ENCODE peak calls at places on chromosomes 13 and 19, in four cellular contexts. V, R, Q and L are unnamed samples.
A peak's percentile ranks its signal among the peaks of the same experiment; 100 is the strongest.

GRCh38 chr13:103282571-103283450 is 216.6 kb upstream of the SLC10A2 start:
- DNase-seq in V (no peak), R (no peak), Q (no peak), L (no peak)

GRCh38 chr19:35354898-35355297 is 3.4 kb upstream of the FFAR3 start:
- DNase-seq in V (no peak), R (no peak), Q (peak; percentile 14), L (peak; percentile 54)

GRCh38 chr19:30229524-30230174 is 142.5 kb upstream of the ZNF536 start:
- DNase-seq in V (no peak), R (no peak), Q (no peak), L (no peak)

GRCh38 chr19:37551123-37551993 is 43.2 kb downstream of the ZNF571 start:
- DNase-seq in V (no peak), R (peak; percentile 62), Q (no peak), L (no peak)

GRCh38 chr19:49333426-49334288 is 1.5 kb upstream of the CD37 start:
- DNase-seq in V (peak; percentile 15), R (no peak), Q (no peak), L (peak; percentile 97)

GRCh38 chr13:44622259-44622658 is 46.1 kb upstream of the TSC22D1 start:
- DNase-seq in V (no peak), R (no peak), Q (no peak), L (no peak)

GRCh38 chr13:46738055-46738454 is 58.9 kb downstream of the ESD start:
- DNase-seq in V (no peak), R (no peak), Q (no peak), L (no peak)

GRCh38 chr13:102707465-102707864 is 12.6 kb upstream of the METTL21C start:
- DNase-seq in V (no peak), R (no peak), Q (no peak), L (no peak)

GRCh38 chr13:38002596-38002995 is 133.0 kb upstream of the TRPC4 start:
- DNase-seq in V (no peak), R (no peak), Q (no peak), L (no peak)

GRCh38 chr19:35442091-35442490 is 6.0 kb upstream of the FFAR2 start:
- DNase-seq in V (no peak), R (no peak), Q (no peak), L (peak; percentile 84)

GRCh38 chr19:7734220-7735203 is 2.6 kb upstream of the CLEC4G start:
- DNase-seq in V (no peak), R (no peak), Q (peak; percentile 30), L (peak; percentile 61)

GRCh38 chr19:7799640-7800355 is 30.2 kb upstream of the EVI5L start:
- DNase-seq in V (peak; percentile 59), R (peak; percentile 81), Q (peak; percentile 76), L (peak; percentile 85)

GRCh38 chr13:30665638-30666037 is 47.9 kb downstream of the USPL1 start:
- DNase-seq in V (no peak), R (no peak), Q (no peak), L (no peak)

GRCh38 chr13:44063881-44064280 is 184.2 kb downstream of the LACC1 start:
- DNase-seq in V (no peak), R (no peak), Q (no peak), L (no peak)

GRCh38 chr13:51625555-51626345 is 41.5 kb downstream of the WDFY2 start:
- DNase-seq in V (no peak), R (no peak), Q (no peak), L (no peak)

GRCh38 chr19:54707932-54708331 is 16.3 kb upstream of the KIR3DL3 start:
- DNase-seq in V (no peak), R (no peak), Q (no peak), L (peak; percentile 78)

GRCh38 chr13:25217023-25217909 is 45.2 kb upstream of the AMER2 start:
- DNase-seq in V (no peak), R (no peak), Q (no peak), L (no peak)

GRCh38 chr19:35716985-35717664 is 678 bp upstream of the KMT2B start:
- DNase-seq in V (peak; percentile 96), R (peak; percentile 93), Q (peak; percentile 98), L (peak; percentile 99)

GRCh38 chr13:33281951-33282595 is 3.5 kb downstream of the STARD13 start:
- DNase-seq in V (no peak), R (no peak), Q (no peak), L (no peak)

GRCh38 chr13:20174656-20175405 is 14.0 kb upstream of the GJA3 start:
- DNase-seq in V (peak; percentile 57), R (peak; percentile 45), Q (peak; percentile 82), L (no peak)

GRCh38 chr13:74570834-74571233 is 436.6 kb upstream of the KLF12 start:
- DNase-seq in V (no peak), R (no peak), Q (no peak), L (no peak)

GRCh38 chr13:70310720-70311119 is 202.5 kb upstream of the KLHL1 start:
- DNase-seq in V (no peak), R (peak; percentile 0), Q (no peak), L (no peak)

GRCh38 chr19:5632241-5632612 is 9.3 kb downstream of the SAFB start:
- DNase-seq in V (no peak), R (no peak), Q (no peak), L (no peak)

GRCh38 chr19:5637971-5638370 is 15.1 kb downstream of the SAFB start:
- DNase-seq in V (no peak), R (no peak), Q (peak; percentile 18), L (no peak)

GRCh38 chr19:5632657-5633056 is 9.8 kb downstream of the SAFB start:
- DNase-seq in V (no peak), R (no peak), Q (no peak), L (peak; percentile 12)

GRCh38 chr19:5631511-5632240 is 8.8 kb downstream of the SAFB start:
- DNase-seq in V (no peak), R (no peak), Q (no peak), L (no peak)

DNA sequence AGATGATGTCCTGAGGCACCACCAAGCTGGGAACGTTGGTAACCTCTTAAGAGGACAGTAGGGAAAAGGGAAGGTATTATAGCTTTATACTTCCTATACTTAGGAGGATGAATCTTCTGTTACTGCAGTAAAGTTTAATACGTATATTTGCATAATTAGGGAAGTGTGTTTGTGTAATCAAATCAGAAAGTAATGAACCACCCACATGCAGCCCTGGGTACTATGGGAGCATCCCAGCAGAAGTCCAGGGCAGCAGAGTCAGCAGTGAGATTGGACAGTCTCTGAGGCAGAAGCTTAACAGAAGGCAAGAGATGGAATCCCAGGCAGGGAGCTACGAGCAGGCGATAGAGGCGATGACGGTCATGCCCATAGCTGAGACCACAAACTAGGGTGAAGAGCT is 12.5 kb downstream of the SAFB start:
- DNase-seq in V (no peak), R (no peak), Q (no peak), L (peak; percentile 10)
- TF ChIP-seq CTCF in V (no peak), R (no peak), Q (no peak), L (no peak)

DNA sequence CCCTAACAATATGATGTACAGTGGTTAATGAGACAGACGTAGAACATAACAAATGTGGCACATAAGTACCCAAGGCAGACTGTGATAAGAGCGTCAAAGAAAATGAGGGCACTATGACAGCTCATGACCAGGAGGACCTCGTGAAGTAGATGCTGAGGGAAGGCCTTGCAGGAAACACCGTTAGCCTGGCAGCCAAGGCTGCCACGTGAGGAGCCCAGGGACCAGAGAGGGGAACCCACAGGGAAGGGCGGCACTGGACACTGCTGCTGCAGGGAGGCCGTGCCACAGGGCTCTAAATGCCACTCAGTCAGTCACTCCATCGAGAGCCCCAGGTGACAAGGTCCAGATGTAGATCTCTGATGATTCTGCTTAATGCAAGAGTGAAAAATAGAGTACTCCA is 5.6 kb downstream of the TUBGCP3 start:
- DNase-seq in V (no peak), R (no peak), Q (no peak), L (no peak)
- H3K4me1 ChIP-seq in V (peaks cover 9% of the 10 kb centered on the region), R (peaks cover 16% of the 10 kb centered on the region), Q (peaks cover 21% of the 10 kb centered on the region), L (peaks cover 13% of the 10 kb centered on the region)

DNA sequence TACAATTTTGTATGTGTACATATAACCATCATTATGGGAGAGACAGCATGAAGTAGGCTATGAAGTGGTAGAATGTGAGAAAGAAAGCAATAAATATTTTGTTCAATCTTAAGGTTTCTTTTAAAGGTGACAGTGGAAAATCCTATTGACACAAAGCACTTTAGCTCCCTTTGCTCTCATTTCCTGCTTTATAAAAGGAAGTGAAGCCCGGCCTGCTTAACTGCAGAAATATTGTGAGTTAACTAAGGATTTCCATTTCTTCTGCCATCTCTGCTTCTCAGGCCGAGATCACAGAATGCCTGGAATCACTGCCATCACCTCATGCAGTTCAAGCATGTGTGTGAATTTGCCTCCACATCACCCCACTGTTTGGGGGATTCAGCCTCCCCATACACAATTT is 83.5 kb downstream of the FRY start:
- DNase-seq in V (no peak), R (no peak), Q (no peak), L (no peak)
- TF ChIP-seq POLR2AphosphoS5 in V (no peak), R (no peak), Q (no peak), L (no peak)

DNA sequence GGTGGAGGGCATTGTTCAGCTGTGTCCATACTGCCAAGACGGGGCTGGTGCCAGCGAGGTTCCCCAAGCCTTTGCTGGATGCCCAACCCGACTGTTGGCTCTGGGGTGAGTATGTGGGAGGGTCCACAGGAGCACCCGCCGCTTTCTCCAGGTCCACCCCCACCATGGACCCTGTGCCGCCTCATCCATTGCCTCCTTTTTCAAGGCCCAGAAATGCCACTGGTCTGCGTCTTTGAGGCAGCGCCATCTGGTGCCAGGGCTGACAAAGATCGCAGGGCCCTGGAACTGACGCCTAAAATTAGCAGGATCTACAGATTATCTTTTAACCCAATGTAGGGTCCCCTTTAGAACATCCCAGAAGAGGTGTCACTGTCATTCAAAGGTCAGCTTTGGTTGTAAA is 34.6 kb downstream of the NFIX start:
- DNase-seq in V (no peak), R (no peak), Q (peak; percentile 73), L (no peak)
- TF ChIP-seq CTCF in V (no peak), R (peak; percentile 45), Q (peak; percentile 40), L (peak; percentile 14)

GRCh38 chr19:47511128-47511517 is 3.7 kb downstream of the NAPA start:
- DNase-seq in V (no peak), R (no peak), Q (no peak), L (no peak)

GRCh38 chr19:47509170-47509847 is 5.6 kb downstream of the NAPA start:
- DNase-seq in V (no peak), R (no peak), Q (no peak), L (no peak)

GRCh38 chr19:47509973-47510372 is 4.9 kb downstream of the NAPA start:
- DNase-seq in V (peak; percentile 74), R (no peak), Q (peak; percentile 84), L (no peak)

GRCh38 chr19:47511681-47512080 is 3.2 kb downstream of the NAPA start:
- DNase-seq in V (no peak), R (no peak), Q (no peak), L (no peak)

DNA sequence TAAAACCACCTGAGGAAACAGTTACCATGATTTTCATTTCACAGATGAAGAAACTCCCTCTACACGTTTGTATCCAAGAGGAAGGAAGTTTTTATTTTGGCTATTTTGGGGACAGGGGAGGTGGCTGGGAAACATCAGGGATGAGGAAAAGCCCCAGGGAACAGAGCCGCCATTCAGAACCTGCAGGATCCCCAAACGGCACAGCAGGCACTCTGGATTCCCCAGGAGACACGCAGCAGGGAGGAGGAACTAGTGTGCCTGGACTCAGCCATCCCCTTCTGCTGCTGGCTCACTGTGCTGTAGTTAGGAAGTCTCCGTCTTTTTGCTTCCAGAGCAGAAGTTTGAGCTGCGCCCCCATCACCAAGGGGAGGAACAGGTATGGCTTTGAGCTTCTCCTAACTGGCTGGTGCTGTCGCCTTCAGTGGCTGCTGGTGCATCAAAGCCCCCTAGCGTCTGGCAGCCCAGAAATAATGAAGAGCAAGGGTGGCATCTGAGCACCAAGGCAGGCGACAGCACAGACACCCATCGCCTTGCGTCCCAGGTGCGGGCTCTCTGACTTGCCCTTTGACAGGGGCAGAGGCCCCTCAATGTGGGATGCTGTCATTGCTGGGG is 4.2 kb downstream of the NAPA start:
- DNase-seq in V (no peak), R (no peak), Q (no peak), L (no peak)
- H3K4me1 ChIP-seq in V (peaks cover 67% of the 10 kb centered on the region), R (peaks cover 56% of the 10 kb centered on the region), Q (peaks cover 81% of the 10 kb centered on the region), L (peaks cover 85% of the 10 kb centered on the region)